ENCODE peak calls at places on chromosomes 5 and 9, in six cellular contexts. N is uterus, W is lower lobe of right lung, T is tibial nerve, R is ascending aorta, K is pancreas. D is an unnamed sample.

GRCh38 chr5:1521671-1522600 is 1.8 kb downstream of the LPCAT1 start:
- DNase-seq in T (peak; percentile 10), N (peak; percentile 11), K (no peak), W (peak; percentile 58), R (no peak), D (no peak)

GRCh38 chr9:4689687-4690104 is 10.3 kb downstream of the CDC37L1 start:
- DNase-seq in T (no peak), N (no peak), W (no peak), K (no peak), R (no peak), D (no peak)

GRCh38 chr5:27854243-27854852 is 816.0 kb upstream of the CDH9 start:
- DNase-seq in T (no peak), N (no peak), K (no peak), R (no peak), W (no peak), D (no peak)

GRCh38 chr5:91283899-91284298 is 99.2 kb downstream of the ARRDC3 start:
- DNase-seq in N (no peak), K (no peak), T (no peak), R (no peak), W (no peak), D (no peak)

GRCh38 chr5:151072234-151073025 is 8.4 kb downstream of the TNIP1 start:
- DNase-seq in W (no peak), T (no peak), R (no peak), N (no peak), K (no peak), D (no peak)

GRCh38 chr9:124849801-124850200 is 3.5 kb upstream of the WDR38 start:
- DNase-seq in T (peak; percentile 57), K (no peak), N (no peak), W (peak; percentile 7), R (no peak), D (no peak)

GRCh38 chr9:34163439-34163838 is 15.4 kb upstream of the UBAP1 start:
- DNase-seq in R (no peak), N (peak; percentile 36), T (no peak), W (no peak), K (no peak), D (no peak)

GRCh38 chr9:137679249-137679648 is 60.4 kb downstream of the EHMT1 start:
- DNase-seq in T (no peak), W (no peak), N (no peak), K (no peak), R (no peak), D (no peak)

GRCh38 chr5:143501176-143501840 is 97.8 kb upstream of the NR3C1 start:
- DNase-seq in W (no peak), K (no peak), T (no peak), N (no peak), R (no peak), D (no peak)

GRCh38 chr5:95432779-95433178 is 41.6 kb downstream of the FAM81B start:
- DNase-seq in T (no peak), W (no peak), R (no peak), N (no peak), K (no peak), D (no peak)

GRCh38 chr5:151742870-151743294 is 15.5 kb downstream of the ATOX1 start:
- DNase-seq in R (no peak), N (peak; percentile 71), K (no peak), W (no peak), T (no peak), D (no peak)

GRCh38 chr5:172800088-172800551 is 29.1 kb upstream of the DUSP1 start:
- DNase-seq in K (no peak), N (peak; percentile 64), W (peak; percentile 92), R (peak; percentile 67), T (peak; percentile 38), D (no peak)

GRCh38 chr9:107213561-107214028 is 69.5 kb upstream of the RAD23B start:
- DNase-seq in W (no peak), T (no peak), R (no peak), N (no peak), K (no peak), D (peak; percentile 2)

GRCh38 chr5:37723147-37723961 is 116.5 kb downstream of the GDNF start:
- DNase-seq in W (no peak), K (no peak), N (no peak), R (no peak), T (no peak), D (no peak)

GRCh38 chr5:111595425-111595824 is 83.1 kb upstream of the STARD4 start:
- DNase-seq in W (no peak), N (no peak), K (no peak), R (no peak), T (no peak), D (no peak)

GRCh38 chr5:68178579-68178978 is 37.0 kb upstream of the PIK3R1 start:
- DNase-seq in W (no peak), R (no peak), K (no peak), T (no peak), N (no peak), D (no peak)

GRCh38 chr9:126704157-126704941 is 90.6 kb downstream of the LMX1B start:
- DNase-seq in N (peak; percentile 55), W (peak; percentile 43), R (no peak), T (no peak), K (peak; percentile 54), D (no peak)

GRCh38 chr9:23220171-23220570 is 605.9 kb downstream of the ELAVL2 start:
- DNase-seq in T (no peak), W (no peak), K (no peak), R (no peak), N (no peak), D (no peak)

GRCh38 chr5:123543438-123543837 is 31.5 kb downstream of the CSNK1G3 start:
- DNase-seq in W (no peak), R (no peak), T (no peak), N (no peak), K (no peak), D (no peak)

GRCh38 chr9:114031037-114031436 is 47.1 kb downstream of the AMBP start:
- DNase-seq in W (no peak), N (no peak), R (no peak), T (no peak), K (no peak), D (no peak)

GRCh38 chr9:114030364-114030763 is 47.7 kb downstream of the AMBP start:
- DNase-seq in K (no peak), R (no peak), W (no peak), T (no peak), N (peak; percentile 6), D (no peak)

GRCh38 chr9:114033397-114034103 is 44.5 kb downstream of the AMBP start:
- DNase-seq in T (no peak), W (no peak), K (no peak), N (peak; percentile 26), R (no peak), D (no peak)

GRCh38 chr9:114034176-114034575 is 43.9 kb downstream of the AMBP start:
- DNase-seq in R (no peak), T (no peak), N (peak; percentile 2), W (no peak), K (no peak), D (no peak)

GRCh38 chr9:114031948-114032688 is 46.0 kb downstream of the AMBP start:
- DNase-seq in N (peak; percentile 14), R (no peak), W (no peak), K (no peak), T (no peak), D (no peak)
- H3K36me3 ChIP-seq in N (no peaks in the 10 kb centered on the region), R (peaks cover 34% of the 10 kb centered on the region), W (peaks cover 57% of the 10 kb centered on the region), K (peaks cover 12% of the 10 kb centered on the region), T (peaks cover 93% of the 10 kb centered on the region), D (no peaks in the 10 kb centered on the region)

GRCh38 chr9:114389612-114390368 is 2.0 kb upstream of the AKNA start:
- DNase-seq in R (no peak), T (no peak), K (no peak), N (no peak), W (no peak), D (no peak)

GRCh38 chr9:114394523-114395193 is 6.9 kb upstream of the AKNA start:
- DNase-seq in W (no peak), K (no peak), N (peak; percentile 79), T (no peak), R (no peak), D (peak; percentile 28)

GRCh38 chr9:114395196-114395595 is 7.4 kb upstream of the AKNA start:
- DNase-seq in R (no peak), T (no peak), W (no peak), K (no peak), N (peak; percentile 52), D (no peak)

GRCh38 chr9:114390952-114391351 is 3.2 kb upstream of the AKNA start:
- DNase-seq in N (no peak), K (no peak), T (no peak), R (no peak), W (no peak), D (no peak)

GRCh38 chr9:114392749-114393112 is 4.9 kb upstream of the AKNA start:
- DNase-seq in R (no peak), W (no peak), T (no peak), K (no peak), N (peak; percentile 90), D (peak; percentile 24)
- H3K27ac ChIP-seq in R (peak overlapping the region; percentile 80), W (peak overlapping the region; percentile 63), T (peak overlapping the region; percentile 63), K (peak overlapping the region; percentile 20), N (peak overlapping the region; percentile 97), D (peak overlapping the region; percentile 10)

DNA sequence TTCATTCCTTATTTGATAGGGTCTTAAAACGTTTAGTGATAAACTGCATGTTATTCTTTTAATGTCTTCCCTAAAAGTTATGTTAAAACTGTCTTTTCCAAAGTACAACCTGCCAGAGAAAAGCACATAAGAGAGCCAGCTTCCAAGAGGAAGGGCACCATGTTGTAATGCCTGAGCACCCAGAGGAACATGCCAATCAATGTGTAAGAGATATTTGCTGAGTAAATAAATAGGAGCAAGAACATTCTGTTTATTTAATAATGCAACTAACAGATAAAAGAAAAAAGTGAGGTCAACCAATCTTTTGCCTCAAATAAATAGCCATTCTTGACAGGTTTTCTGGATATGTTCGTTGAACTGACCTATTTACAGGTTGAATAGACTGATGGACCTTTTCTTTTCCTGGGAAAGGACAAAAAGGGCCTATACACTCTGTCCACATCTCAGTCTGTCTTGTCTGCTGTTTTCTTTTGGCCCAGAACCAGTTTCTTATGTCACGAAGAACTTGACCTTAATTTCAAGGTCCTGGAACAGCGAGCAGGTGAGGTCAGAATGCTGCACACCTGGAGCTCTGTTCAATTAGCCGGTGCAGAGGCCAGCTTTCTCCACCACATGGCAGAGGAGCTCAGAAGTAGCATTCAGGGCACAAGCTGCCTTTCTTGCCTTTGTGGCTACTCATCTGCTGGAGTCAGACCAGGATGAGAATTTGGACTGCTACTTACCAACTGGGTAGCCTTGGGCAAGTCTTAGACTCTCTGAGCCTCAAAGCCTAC is 77.7 kb downstream of the PLCXD3 start:
- DNase-seq in N (no peak), T (no peak), W (no peak), K (peak; percentile 74), R (no peak), D (no peak)
- H3K27me3 ChIP-seq in N (no peaks in the 10 kb centered on the region), T (no peaks in the 10 kb centered on the region), W (no peaks in the 10 kb centered on the region), K (no peaks in the 10 kb centered on the region), R (no peaks in the 10 kb centered on the region), D (no peaks in the 10 kb centered on the region)

GRCh38 chr9:101388507-101388993 is 3.7 kb upstream of the BAAT start:
- DNase-seq in N (no peak), T (no peak), K (no peak), W (no peak), R (no peak), D (no peak)
- H3K36me3 ChIP-seq in N (no peaks in the 10 kb centered on the region), T (peaks cover 33% of the 10 kb centered on the region), K (peaks cover 14% of the 10 kb centered on the region), W (peaks cover 31% of the 10 kb centered on the region), R (peaks cover 18% of the 10 kb centered on the region), D (peaks cover 7% of the 10 kb centered on the region)